ENCODE peak calls at places on chromosomes 5 and 9, in seven cellular contexts. One of them, this sample, is unnamed.

GRCh38 chr9:110217656-110218099 is 9.7 kb upstream of the C9orf152 start:
- DNase-seq in IMR-90: peak; percentile 63
- DNase-seq in neuronal stem cell: peak; percentile 11
- DNase-seq in dorsolateral prefrontal cortex: no peak
- DNase-seq in gastrocnemius medialis: no peak
- DNase-seq in uterus: no peak
- DNase-seq in PC-3: peak; percentile 62
- DNase-seq in this sample: no peak

GRCh38 chr9:123302348-123303214 is 34.2 kb upstream of the STRBP start:
- DNase-seq in neuronal stem cell: no peak
- DNase-seq in dorsolateral prefrontal cortex: no peak
- DNase-seq in IMR-90: no peak
- DNase-seq in PC-3: no peak
- DNase-seq in uterus: no peak
- DNase-seq in gastrocnemius medialis: no peak
- DNase-seq in this sample: no peak

GRCh38 chr5:132074091-132074771 is 642 bp downstream of the CSF2 start:
- DNase-seq in neuronal stem cell: no peak
- DNase-seq in IMR-90: no peak
- DNase-seq in gastrocnemius medialis: no peak
- DNase-seq in dorsolateral prefrontal cortex: no peak
- DNase-seq in PC-3: peak; percentile 23
- DNase-seq in uterus: no peak
- DNase-seq in this sample: peak; percentile 82

GRCh38 chr9:95028855-95029219 is 288.7 kb downstream of the FANCC start:
- DNase-seq in PC-3: no peak
- DNase-seq in uterus: no peak
- DNase-seq in gastrocnemius medialis: no peak
- DNase-seq in neuronal stem cell: no peak
- DNase-seq in IMR-90: no peak
- DNase-seq in dorsolateral prefrontal cortex: no peak
- DNase-seq in this sample: no peak

GRCh38 chr9:126722922-126723806 is 81.7 kb upstream of the ZBTB43 start:
- DNase-seq in neuronal stem cell: no peak
- DNase-seq in gastrocnemius medialis: no peak
- DNase-seq in PC-3: no peak
- DNase-seq in uterus: peak; percentile 44
- DNase-seq in IMR-90: no peak
- DNase-seq in dorsolateral prefrontal cortex: peak; percentile 47
- DNase-seq in this sample: peak; percentile 85

GRCh38 chr5:120550358-120550757 is 86.3 kb downstream of the PRR16 start:
- DNase-seq in uterus: no peak
- DNase-seq in gastrocnemius medialis: no peak
- DNase-seq in dorsolateral prefrontal cortex: no peak
- DNase-seq in PC-3: peak; percentile 17
- DNase-seq in IMR-90: peak; percentile 32
- DNase-seq in neuronal stem cell: no peak
- DNase-seq in this sample: no peak

GRCh38 chr5:56167522-56167921 is 65.6 kb downstream of the ANKRD55 start:
- DNase-seq in gastrocnemius medialis: no peak
- DNase-seq in uterus: no peak
- DNase-seq in IMR-90: peak; percentile 81
- DNase-seq in dorsolateral prefrontal cortex: no peak
- DNase-seq in PC-3: no peak
- DNase-seq in neuronal stem cell: no peak
- DNase-seq in this sample: no peak

GRCh38 chr5:38845555-38846378 is at the start of gene OSMR:
- DNase-seq in neuronal stem cell: peak; percentile 29
- DNase-seq in uterus: peak; percentile 97
- DNase-seq in gastrocnemius medialis: peak; percentile 79
- DNase-seq in IMR-90: peak; percentile 98
- DNase-seq in dorsolateral prefrontal cortex: peak; percentile 56
- DNase-seq in PC-3: peak; percentile 98
- DNase-seq in this sample: peak; percentile 96

GRCh38 chr9:36204906-36205547 is 14.3 kb downstream of the CLTA start:
- DNase-seq in uterus: no peak
- DNase-seq in PC-3: no peak
- DNase-seq in IMR-90: no peak
- DNase-seq in dorsolateral prefrontal cortex: no peak
- DNase-seq in gastrocnemius medialis: no peak
- DNase-seq in neuronal stem cell: no peak
- DNase-seq in this sample: no peak

GRCh38 chr9:114401344-114401743 is 13.6 kb upstream of the AKNA start:
- DNase-seq in dorsolateral prefrontal cortex: no peak
- DNase-seq in IMR-90: no peak
- DNase-seq in uterus: no peak
- DNase-seq in PC-3: no peak
- DNase-seq in neuronal stem cell: no peak
- DNase-seq in gastrocnemius medialis: no peak
- DNase-seq in this sample: no peak

GRCh38 chr9:93941493-93941892 is 13.7 kb downstream of the BARX1 start:
- DNase-seq in neuronal stem cell: no peak
- DNase-seq in dorsolateral prefrontal cortex: no peak
- DNase-seq in uterus: no peak
- DNase-seq in PC-3: no peak
- DNase-seq in IMR-90: no peak
- DNase-seq in gastrocnemius medialis: no peak
- DNase-seq in this sample: no peak

GRCh38 chr9:70510157-70510770 is 95.8 kb upstream of the KLF9 start:
- DNase-seq in gastrocnemius medialis: no peak
- DNase-seq in dorsolateral prefrontal cortex: no peak
- DNase-seq in neuronal stem cell: peak; percentile 4
- DNase-seq in uterus: no peak
- DNase-seq in PC-3: no peak
- DNase-seq in IMR-90: no peak
- DNase-seq in this sample: no peak

GRCh38 chr9:3441197-3441816 is 84.5 kb downstream of the RFX3 start:
- DNase-seq in PC-3: peak; percentile 63
- DNase-seq in gastrocnemius medialis: peak; percentile 17
- DNase-seq in IMR-90: peak; percentile 77
- DNase-seq in uterus: no peak
- DNase-seq in neuronal stem cell: no peak
- DNase-seq in dorsolateral prefrontal cortex: no peak
- DNase-seq in this sample: no peak

GRCh38 chr5:21121213-21121612 is 1133.2 kb upstream of the CDH18 start:
- DNase-seq in neuronal stem cell: no peak
- DNase-seq in dorsolateral prefrontal cortex: no peak
- DNase-seq in PC-3: no peak
- DNase-seq in IMR-90: no peak
- DNase-seq in uterus: no peak
- DNase-seq in gastrocnemius medialis: no peak
- DNase-seq in this sample: no peak

GRCh38 chr9:100455470-100455869 is 17.5 kb upstream of the TMEFF1 start:
- DNase-seq in dorsolateral prefrontal cortex: no peak
- DNase-seq in PC-3: no peak
- DNase-seq in IMR-90: peak; percentile 63
- DNase-seq in neuronal stem cell: no peak
- DNase-seq in gastrocnemius medialis: no peak
- DNase-seq in uterus: no peak
- DNase-seq in this sample: no peak

GRCh38 chr9:135648494-135649410 is 9.4 kb upstream of the GLT6D1 start:
- DNase-seq in neuronal stem cell: no peak
- DNase-seq in gastrocnemius medialis: no peak
- DNase-seq in dorsolateral prefrontal cortex: no peak
- DNase-seq in uterus: no peak
- DNase-seq in IMR-90: no peak
- DNase-seq in PC-3: no peak
- DNase-seq in this sample: no peak

GRCh38 chr5:10649518-10650410 is 85.9 kb downstream of the ANKRD33B start:
- DNase-seq in IMR-90: no peak
- DNase-seq in gastrocnemius medialis: no peak
- DNase-seq in uterus: no peak
- DNase-seq in PC-3: no peak
- DNase-seq in neuronal stem cell: no peak
- DNase-seq in dorsolateral prefrontal cortex: no peak
- DNase-seq in this sample: peak; percentile 80

GRCh38 chr5:59517926-59518585 is 375.5 kb downstream of the PDE4D start:
- DNase-seq in dorsolateral prefrontal cortex: no peak
- DNase-seq in uterus: no peak
- DNase-seq in gastrocnemius medialis: no peak
- DNase-seq in IMR-90: peak; percentile 62
- DNase-seq in PC-3: peak; percentile 78
- DNase-seq in neuronal stem cell: no peak
- DNase-seq in this sample: no peak

GRCh38 chr5:37882636-37883035 is 42.8 kb upstream of the GDNF start:
- DNase-seq in IMR-90: peak; percentile 80
- DNase-seq in uterus: no peak
- DNase-seq in gastrocnemius medialis: no peak
- DNase-seq in dorsolateral prefrontal cortex: no peak
- DNase-seq in neuronal stem cell: no peak
- DNase-seq in PC-3: no peak
- DNase-seq in this sample: no peak

GRCh38 chr5:172574845-172575170 is 66.3 kb upstream of the NEURL1B start:
- DNase-seq in gastrocnemius medialis: no peak
- DNase-seq in IMR-90: no peak
- DNase-seq in uterus: no peak
- DNase-seq in dorsolateral prefrontal cortex: no peak
- DNase-seq in neuronal stem cell: no peak
- DNase-seq in PC-3: no peak
- DNase-seq in this sample: no peak

GRCh38 chr5:172573986-172574844 is 66.8 kb upstream of the NEURL1B start:
- DNase-seq in neuronal stem cell: no peak
- DNase-seq in gastrocnemius medialis: no peak
- DNase-seq in IMR-90: no peak
- DNase-seq in uterus: no peak
- DNase-seq in dorsolateral prefrontal cortex: peak; percentile 39
- DNase-seq in PC-3: no peak
- DNase-seq in this sample: no peak

GRCh38 chr5:172571892-172572291 is 69.2 kb upstream of the NEURL1B start:
- DNase-seq in IMR-90: no peak
- DNase-seq in uterus: no peak
- DNase-seq in gastrocnemius medialis: no peak
- DNase-seq in neuronal stem cell: no peak
- DNase-seq in PC-3: no peak
- DNase-seq in dorsolateral prefrontal cortex: no peak
- DNase-seq in this sample: no peak

GRCh38 chr5:172572440-172572839 is 68.6 kb upstream of the NEURL1B start:
- DNase-seq in uterus: no peak
- DNase-seq in neuronal stem cell: no peak
- DNase-seq in gastrocnemius medialis: no peak
- DNase-seq in dorsolateral prefrontal cortex: no peak
- DNase-seq in IMR-90: no peak
- DNase-seq in PC-3: no peak
- DNase-seq in this sample: no peak

GRCh38 chr5:172573115-172573882 is 67.8 kb upstream of the NEURL1B start:
- DNase-seq in neuronal stem cell: no peak
- DNase-seq in uterus: no peak
- DNase-seq in IMR-90: no peak
- DNase-seq in PC-3: no peak
- DNase-seq in dorsolateral prefrontal cortex: no peak
- DNase-seq in gastrocnemius medialis: no peak
- DNase-seq in this sample: no peak
- H3K27ac ChIP-seq in neuronal stem cell: no peak overlapping the region
- H3K27ac ChIP-seq in uterus: no peak overlapping the region
- H3K27ac ChIP-seq in IMR-90: no peak overlapping the region
- H3K27ac ChIP-seq in PC-3: no peak overlapping the region
- H3K27ac ChIP-seq in dorsolateral prefrontal cortex: no peak overlapping the region
- H3K27ac ChIP-seq in gastrocnemius medialis: no peak overlapping the region
- H3K27ac ChIP-seq in this sample: no peak overlapping the region

DNA sequence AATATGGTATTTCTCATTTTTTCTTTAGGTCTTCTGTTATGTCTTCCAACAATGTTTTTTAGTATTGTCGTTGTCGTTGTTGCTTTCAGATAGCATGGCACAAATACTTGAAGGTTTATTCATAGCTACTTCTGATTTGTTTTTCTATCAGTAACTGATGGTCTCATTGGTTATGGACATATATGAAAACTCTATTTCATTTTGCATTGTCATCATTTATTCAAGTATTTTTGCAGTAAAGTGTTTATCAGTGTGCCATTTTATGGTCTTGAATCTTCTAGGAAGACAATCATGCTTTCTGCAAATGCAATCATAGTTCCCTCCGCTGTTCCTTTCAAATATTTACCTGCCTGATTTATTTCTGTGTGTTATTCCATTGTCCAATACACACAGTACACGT is 44.0 kb upstream of the PRUNE2 start:
- DNase-seq in IMR-90: no peak
- DNase-seq in PC-3: no peak
- DNase-seq in dorsolateral prefrontal cortex: no peak
- DNase-seq in gastrocnemius medialis: no peak
- DNase-seq in neuronal stem cell: no peak
- DNase-seq in uterus: no peak
- DNase-seq in this sample: no peak
- H3K27me3 ChIP-seq in IMR-90: peaks cover 5% of the 10 kb centered on the region
- H3K27me3 ChIP-seq in PC-3: peaks cover 11% of the 10 kb centered on the region
- H3K27me3 ChIP-seq in dorsolateral prefrontal cortex: no peaks in the 10 kb centered on the region
- H3K27me3 ChIP-seq in gastrocnemius medialis: no peaks in the 10 kb centered on the region
- H3K27me3 ChIP-seq in neuronal stem cell: no peaks in the 10 kb centered on the region
- H3K27me3 ChIP-seq in uterus: no peaks in the 10 kb centered on the region
- H3K27me3 ChIP-seq in this sample: no peaks in the 10 kb centered on the region

GRCh38 chr9:109121218-109121796 is 1.6 kb upstream of the TMEM245 start:
- DNase-seq in gastrocnemius medialis: no peak
- DNase-seq in dorsolateral prefrontal cortex: no peak
- DNase-seq in uterus: no peak
- DNase-seq in IMR-90: no peak
- DNase-seq in PC-3: no peak
- DNase-seq in neuronal stem cell: no peak
- DNase-seq in this sample: no peak
- H3K4me3 ChIP-seq in gastrocnemius medialis: no peak overlapping the region
- H3K4me3 ChIP-seq in dorsolateral prefrontal cortex: no peak overlapping the region
- H3K4me3 ChIP-seq in uterus: no peak overlapping the region
- H3K4me3 ChIP-seq in IMR-90: no peak overlapping the region
- H3K4me3 ChIP-seq in PC-3: no peak overlapping the region
- H3K4me3 ChIP-seq in neuronal stem cell: no peak overlapping the region
- H3K4me3 ChIP-seq in this sample: no peak overlapping the region

GRCh38 chr9:30310711-30311110 is 2073.7 kb upstream of the ACO1 start:
- DNase-seq in gastrocnemius medialis: no peak
- DNase-seq in neuronal stem cell: no peak
- DNase-seq in uterus: no peak
- DNase-seq in IMR-90: no peak
- DNase-seq in PC-3: no peak
- DNase-seq in dorsolateral prefrontal cortex: no peak
- DNase-seq in this sample: no peak
- H3K27ac ChIP-seq in gastrocnemius medialis: no peak overlapping the region
- H3K27ac ChIP-seq in neuronal stem cell: no peak overlapping the region
- H3K27ac ChIP-seq in uterus: no peak overlapping the region
- H3K27ac ChIP-seq in IMR-90: no peak overlapping the region
- H3K27ac ChIP-seq in PC-3: no peak overlapping the region
- H3K27ac ChIP-seq in dorsolateral prefrontal cortex: no peak overlapping the region
- H3K27ac ChIP-seq in this sample: no peak overlapping the region

This sample was measured in left lung.